ENCODE peak calls at places on chromosomes 12 and 14, in four cellular contexts. P, Y, E and I are unnamed samples.

GRCh38 chr12:92108651-92109050 is 37.0 kb downstream of the BTG1 start:
- ATAC-seq in P (no peak), Y (no peak), E (no peak), I (peak)

GRCh38 chr14:20986811-20987210 is 3.0 kb upstream of the METTL17 start:
- ATAC-seq in P (no peak), Y (peak), E (peak), I (peak)

GRCh38 chr12:98740751-98741150 is 95.7 kb downstream of the APAF1 start:
- ATAC-seq in P (no peak), Y (no peak), E (no peak), I (no peak)

GRCh38 chr12:182381-182883 is 31.5 kb downstream of the SLC6A12 start:
- ATAC-seq in P (no peak), Y (no peak), E (peak), I (peak)

GRCh38 chr12:25768151-25768550 is 190.3 kb upstream of the RASSF8 start:
- ATAC-seq in P (no peak), Y (no peak), E (no peak), I (no peak)

GRCh38 chr12:42669471-42669997 is 80.0 kb upstream of the PRICKLE1 start:
- ATAC-seq in P (no peak), Y (no peak), E (no peak), I (no peak)

GRCh38 chr12:92675092-92675865 is 27.5 kb upstream of the PLEKHG7 start:
- ATAC-seq in P (no peak), Y (no peak), E (peak), I (no peak)

GRCh38 chr12:7749442-7749841 is 2.3 kb upstream of the CLEC4C start:
- ATAC-seq in P (no peak), Y (no peak), E (no peak), I (no peak)

GRCh38 chr14:76963366-76963765 is 65.1 kb downstream of the IRF2BPL start:
- ATAC-seq in P (no peak), Y (no peak), E (no peak), I (no peak)

GRCh38 chr14:98018626-98019025 is 1221.4 kb downstream of the VRK1 start:
- ATAC-seq in P (peak), Y (no peak), E (no peak), I (no peak)

GRCh38 chr14:103518416-103519042 is 4.1 kb downstream of the CKB start:
- ATAC-seq in P (peak), Y (peak), E (peak), I (peak)

GRCh38 chr14:23577004-23577681 is 1.4 kb downstream of the JPH4 start:
- ATAC-seq in P (peak), Y (peak), E (peak), I (peak)

GRCh38 chr14:103393687-103394626 is 8.7 kb downstream of the MARK3 start:
- ATAC-seq in P (no peak), Y (peak), E (peak), I (peak)

GRCh38 chr14:34956906-34957305 is 25.9 kb upstream of the SRP54 start:
- ATAC-seq in P (no peak), Y (no peak), E (no peak), I (no peak)

GRCh38 chr12:116697305-116698130 is 40.4 kb downstream of the SPRING1 start:
- ATAC-seq in P (no peak), Y (no peak), E (no peak), I (peak)

GRCh38 chr14:28756896-28757570 is 9.6 kb upstream of the FOXG1 start:
- ATAC-seq in P (no peak), Y (no peak), E (no peak), I (peak)

GRCh38 chr12:88530868-88531267 is 49.4 kb downstream of the KITLG start:
- ATAC-seq in P (no peak), Y (no peak), E (no peak), I (no peak)

GRCh38 chr12:96094201-96094600 is 58.8 kb upstream of the LTA4H start:
- ATAC-seq in P (no peak), Y (no peak), E (peak), I (no peak)

GRCh38 chr12:107393043-107393725 is 292.4 kb upstream of the PWP1 start:
- ATAC-seq in P (peak), Y (no peak), E (no peak), I (no peak)

GRCh38 chr14:64562432-64562831 is 12.7 kb downstream of the PPP1R36 start:
- ATAC-seq in P (no peak), Y (no peak), E (peak), I (no peak)

GRCh38 chr12:95173392-95174251 is 43.6 kb downstream of the FGD6 start:
- ATAC-seq in P (no peak), Y (peak), E (peak), I (peak)

GRCh38 chr12:48901278-48901677 is 24.0 kb downstream of the FKBP11 start:
- ATAC-seq in P (no peak), Y (no peak), E (peak), I (no peak)

GRCh38 chr12:92562063-92562734 is 140.6 kb upstream of the PLEKHG7 start:
- ATAC-seq in P (no peak), Y (no peak), E (no peak), I (no peak)

GRCh38 chr14:71198681-71199080 is 291.4 kb downstream of the PCNX1 start:
- ATAC-seq in P (no peak), Y (no peak), E (no peak), I (no peak)

GRCh38 chr12:131331148-131331750 is 377.5 kb downstream of the ADGRD1 start:
- ATAC-seq in P (no peak), Y (no peak), E (no peak), I (no peak)

GRCh38 chr12:66195242-66195641 is 6.2 kb downstream of the IRAK3 start:
- ATAC-seq in P (no peak), Y (no peak), E (no peak), I (no peak)

GRCh38 chr12:131137836-131138637 is 184.3 kb downstream of the ADGRD1 start:
- ATAC-seq in P (no peak), Y (no peak), E (peak), I (no peak)

GRCh38 chr14:104424406-104425072 is 155.0 kb upstream of the C14orf180 start:
- ATAC-seq in P (no peak), Y (no peak), E (no peak), I (peak)